ENCODE peak calls at places on chromosomes 1 and 21, in four cellular contexts. I is cardiac muscle cell, N is fibroblast of pulmonary artery, F is NCI-H1417. H is an unnamed sample.

GRCh38 chr1:22131875-22132486 is 10.9 kb downstream of the WNT4 start:
- DNase-seq in N (no peak), I (peak), F (peak), H (peak)

GRCh38 chr1:171833091-171833822 is 8.0 kb upstream of the DNM3 start:
- DNase-seq in F (no peak), N (no peak), I (no peak), H (no peak)

GRCh38 chr21:38857152-38857825 is 51.6 kb downstream of the ETS2 start:
- DNase-seq in I (peak), N (no peak), F (no peak), H (no peak)

GRCh38 chr21:14952916-14953315 is 111.9 kb downstream of the NRIP1 start:
- DNase-seq in N (no peak), I (no peak), F (no peak), H (no peak)

GRCh38 chr1:166822385-166822784 is 16.9 kb upstream of the POGK start:
- DNase-seq in F (no peak), N (no peak), I (no peak), H (no peak)

GRCh38 chr1:171884475-171884874 is 43.2 kb downstream of the DNM3 start:
- DNase-seq in F (peak), N (no peak), I (no peak), H (no peak)

GRCh38 chr1:48031676-48032075 is 34.5 kb upstream of the TRABD2B start:
- DNase-seq in I (no peak), N (peak), F (no peak), H (no peak)

GRCh38 chr21:31922881-31923280 is 50.1 kb downstream of the HUNK start:
- DNase-seq in F (no peak), N (no peak), I (no peak), H (no peak)

GRCh38 chr1:101410048-101410878 is 173.4 kb downstream of the S1PR1 start:
- DNase-seq in I (no peak), N (peak), F (no peak), H (no peak)

GRCh38 chr1:214466759-214467585 is 84.4 kb downstream of the PTPN14 start:
- DNase-seq in F (no peak), N (no peak), I (no peak), H (peak)

GRCh38 chr1:204294371-204294770 is 65.4 kb downstream of the PLEKHA6 start:
- DNase-seq in I (no peak), F (no peak), N (peak), H (peak)

GRCh38 chr1:231053493-231054162 is 13.6 kb upstream of the FAM89A start:
- DNase-seq in N (peak), I (no peak), F (no peak), H (peak)

GRCh38 chr1:221567859-221568507 is 173.9 kb downstream of the DUSP10 start:
- DNase-seq in F (no peak), I (no peak), N (peak), H (no peak)

GRCh38 chr21:46119565-46120271 is 21.8 kb downstream of the COL6A2 start:
- DNase-seq in N (no peak), F (no peak), I (no peak), H (no peak)

GRCh38 chr1:87140831-87141540 is 187.7 kb upstream of the LMO4 start:
- DNase-seq in N (no peak), I (no peak), F (no peak), H (no peak)

GRCh38 chr1:205535096-205535495 is 30.6 kb downstream of the CDK18 start:
- DNase-seq in I (no peak), F (no peak), N (no peak), H (no peak)

GRCh38 chr1:27099904-27100796 is 54.8 kb downstream of the SLC9A1 start:
- DNase-seq in I (no peak), F (no peak), N (peak), H (no peak)

GRCh38 chr1:44409019-44409602 is 4.1 kb downstream of the RNF220 start:
- DNase-seq in N (no peak), F (no peak), I (no peak), H (no peak)

GRCh38 chr1:10901894-10902805 is 105.7 kb upstream of the CASZ1 start:
- DNase-seq in I (no peak), N (no peak), F (no peak), H (no peak)

GRCh38 chr1:164180824-164181223 is 378.2 kb upstream of the PBX1 start:
- DNase-seq in F (no peak), I (no peak), N (no peak), H (no peak)

GRCh38 chr1:34970829-34971228 is 14.3 kb downstream of the TMEM35B start:
- DNase-seq in N (no peak), F (no peak), I (no peak), H (no peak)

GRCh38 chr1:216523449-216524190 is 100.4 kb upstream of the USH2A start:
- DNase-seq in F (no peak), I (no peak), N (peak), H (no peak)

GRCh38 chr1:84624876-84625275 is 50.6 kb upstream of the CTBS start:
- DNase-seq in F (no peak), I (no peak), N (no peak), H (no peak)

GRCh38 chr1:34013958-34014737 is 150.3 kb downstream of the HMGB4 start:
- DNase-seq in N (no peak), F (no peak), I (peak), H (no peak)

GRCh38 chr1:218345673-218346390 is 696 bp downstream of the TGFB2 start:
- DNase-seq in N (peak), F (peak), I (peak), H (peak)

GRCh38 chr1:15680131-15680530 is 4.0 kb upstream of the PLEKHM2 start:
- DNase-seq in N (peak), F (no peak), I (no peak), H (no peak)

GRCh38 chr1:25246600-25247023 is 642 bp downstream of the RSRP1 start:
- DNase-seq in N (no peak), F (no peak), I (peak), H (peak)

GRCh38 chr1:80164150-80164549 is 1157.6 kb upstream of the ADGRL4 start:
- DNase-seq in N (no peak), F (no peak), I (no peak), H (no peak)